ENCODE peak calls at places on chromosomes 5 and 9, in nine cellular contexts. H is NT2/D1, D is dorsolateral prefrontal cortex, T is lung microvascular endothelial cell, C is AG09319, X is AG09309, Q is thoracic aorta, L is lung, A is NAMALWA. M is an unnamed sample.

GRCh38 chr5:1743769-1744085 is 55.9 kb downstream of the MRPL36 start:
- DNase-seq in H (no peak), D (peak), T (no peak), C (no peak), X (no peak), Q (no peak), L (no peak), A (no peak), M (no peak)

GRCh38 chr5:144142030-144142825 is 28.2 kb downstream of the YIPF5 start:
- DNase-seq in H (peak), D (no peak), T (peak), C (no peak), X (no peak), Q (no peak), L (no peak), A (peak), M (peak)

GRCh38 chr5:67066815-67067214 is 129.8 kb downstream of the CD180 start:
- DNase-seq in H (no peak), D (no peak), T (peak), C (no peak), X (no peak), Q (no peak), L (no peak), A (no peak), M (no peak)

GRCh38 chr5:94241288-94241651 is 377.1 kb downstream of the KIAA0825 start:
- DNase-seq in H (no peak), D (no peak), T (no peak), C (no peak), X (no peak), Q (no peak), L (no peak), A (no peak), M (no peak)

GRCh38 chr9:132207839-132208615 is 46.2 kb downstream of the NTNG2 start:
- DNase-seq in H (no peak), D (no peak), T (no peak), C (no peak), X (no peak), Q (no peak), L (no peak), A (no peak), M (no peak)

GRCh38 chr5:178536541-178537466 is 53.4 kb downstream of the COL23A1 start:
- DNase-seq in H (no peak), D (no peak), T (no peak), C (no peak), X (no peak), Q (no peak), L (no peak), A (no peak), M (no peak)

GRCh38 chr5:112867411-112867810 is 6.3 kb downstream of the SRP19 start:
- DNase-seq in H (no peak), D (no peak), T (no peak), C (no peak), X (no peak), Q (no peak), L (no peak), A (no peak), M (no peak)

GRCh38 chr5:61245936-61246335 is 83.7 kb upstream of the SMIM15 start:
- DNase-seq in H (no peak), D (no peak), T (no peak), C (no peak), X (no peak), Q (no peak), L (no peak), A (no peak), M (no peak)

GRCh38 chr5:56534102-56534501 is 281.2 kb upstream of the MAP3K1 start:
- DNase-seq in H (no peak), D (no peak), T (no peak), C (no peak), X (no peak), Q (no peak), L (no peak), A (no peak), M (no peak)

GRCh38 chr9:121303456-121304451 is 35.8 kb downstream of the GSN start:
- DNase-seq in H (no peak), D (peak), T (no peak), C (no peak), X (no peak), Q (no peak), L (no peak), A (no peak), M (no peak)

GRCh38 chr9:136283291-136284235 is 20.3 kb downstream of the CCDC187 start:
- DNase-seq in H (peak), D (peak), T (peak), C (peak), X (peak), Q (peak), L (peak), A (peak), M (peak)

GRCh38 chr5:218457-219289 is 553 bp downstream of the SDHA start:
- DNase-seq in H (no peak), D (peak), T (peak), C (no peak), X (no peak), Q (no peak), L (peak), A (peak), M (peak)

GRCh38 chr9:31839273-31839672 is 545.2 kb upstream of the ACO1 start:
- DNase-seq in H (no peak), D (no peak), T (no peak), C (no peak), X (no peak), Q (no peak), L (no peak), A (peak), M (no peak)

GRCh38 chr5:67301285-67301904 is 104.8 kb upstream of the CD180 start:
- DNase-seq in H (no peak), D (no peak), T (peak), C (peak), X (peak), Q (peak), L (peak), A (no peak), M (peak)

GRCh38 chr9:83219154-83219923 is 156.4 kb upstream of the RASEF start:
- DNase-seq in H (peak), D (peak), T (peak), C (peak), X (no peak), Q (no peak), L (peak), A (peak), M (peak)

GRCh38 chr5:91691592-91691991 is 308.5 kb upstream of the ARRDC3 start:
- DNase-seq in H (no peak), D (no peak), T (no peak), C (no peak), X (no peak), Q (no peak), L (no peak), A (no peak), M (no peak)

GRCh38 chr9:111937781-111938426 is 41.3 kb downstream of the UGCG start:
- DNase-seq in H (no peak), D (no peak), T (peak), C (no peak), X (no peak), Q (no peak), L (peak), A (no peak), M (peak)

GRCh38 chr5:36950586-36951457 is 74.3 kb downstream of the NIPBL start:
- DNase-seq in H (no peak), D (no peak), T (peak), C (peak), X (peak), Q (no peak), L (no peak), A (no peak), M (no peak)

GRCh38 chr5:124111886-124112285 is 599.9 kb downstream of the CSNK1G3 start:
- DNase-seq in H (no peak), D (no peak), T (no peak), C (no peak), X (no peak), Q (no peak), L (no peak), A (no peak), M (no peak)

GRCh38 chr9:121735065-121735791 is 83.8 kb downstream of the DAB2IP start:
- DNase-seq in H (peak), D (no peak), T (peak), C (peak), X (peak), Q (no peak), L (no peak), A (peak), M (peak)